ENCODE peak calls at places on chromosomes 16 and 17, in six cellular contexts. L is hippocampal formation; H is T-cell; Q is NCI-H1436 treated with DMSO at 0.1 percent for 48 hours; S is stimulated activated CD4-positive, alpha-beta T cell treated with anti-CD3 and anti-CD28 coated beads, TNF-alpha, amount 100 ng/mL, for 24 hours; O is hepatocyte. K is an unnamed sample.

GRCh38 chr17:47924785-47925676 is 16.3 kb upstream of the PNPO start:
- DNase-seq in S (no peak), L (no peak), H (no peak), Q (no peak), O (no peak), K (no peak)

GRCh38 chr17:82305727-82306300 is 11.6 kb downstream of the CD7 start:
- DNase-seq in L (no peak), Q (no peak), S (no peak), O (no peak), H (no peak), K (no peak)

GRCh38 chr17:46764709-46765401 is 53.6 kb downstream of the WNT3 start:
- DNase-seq in O (no peak), Q (no peak), L (no peak), S (no peak), H (no peak), K (peak)

GRCh38 chr17:32516940-32517711 is 30.3 kb downstream of the CDK5R1 start:
- DNase-seq in S (no peak), Q (no peak), H (no peak), L (no peak), O (no peak), K (no peak)

GRCh38 chr17:51120357-51120738 is 320 bp downstream of the SPAG9 start:
- DNase-seq in Q (no peak), O (no peak), H (peak), S (no peak), L (no peak), K (no peak)

GRCh38 chr17:81323411-81323868 is 28.3 kb upstream of the SLC38A10 start:
- DNase-seq in S (no peak), Q (no peak), H (no peak), O (no peak), L (no peak), K (no peak)

GRCh38 chr17:74148446-74148845 is 55.0 kb upstream of the RPL38 start:
- DNase-seq in L (no peak), Q (no peak), O (no peak), H (no peak), S (no peak), K (no peak)

GRCh38 chr16:53529529-53529928 is 26.5 kb upstream of the AKTIP start:
- DNase-seq in Q (no peak), H (no peak), S (no peak), O (no peak), L (no peak), K (no peak)

GRCh38 chr16:80084614-80085013 is 456.2 kb upstream of the DYNLRB2 start:
- DNase-seq in H (no peak), L (peak), S (no peak), Q (no peak), O (peak), K (peak)

GRCh38 chr17:59763861-59764260 is 56.4 kb downstream of the VMP1 start:
- DNase-seq in S (no peak), Q (no peak), L (no peak), O (no peak), H (no peak), K (peak)

GRCh38 chr16:27720731-27721547 is 171.0 kb downstream of the KATNIP start:
- DNase-seq in O (no peak), L (peak), H (no peak), S (no peak), Q (no peak), K (no peak)

GRCh38 chr17:8862213-8863056 is 5.0 kb downstream of the PIK3R6 start:
- DNase-seq in Q (no peak), O (no peak), L (no peak), H (no peak), S (no peak), K (no peak)

GRCh38 chr16:68737046-68737729 is at the start of gene CDH1:
- DNase-seq in S (no peak), O (peak), L (no peak), Q (peak), H (peak), K (no peak)

GRCh38 chr16:11142951-11143740 is 112.9 kb downstream of the SOCS1 start:
- DNase-seq in S (no peak), H (no peak), O (no peak), Q (no peak), L (no peak), K (no peak)

GRCh38 chr17:69710926-69711325 is 296.4 kb downstream of the MAP2K6 start:
- DNase-seq in S (no peak), H (no peak), Q (no peak), O (peak), L (no peak), K (no peak)

GRCh38 chr17:27532269-27533067 is 76.2 kb downstream of the KSR1 start:
- DNase-seq in S (no peak), O (peak), H (no peak), Q (no peak), L (peak), K (no peak)

GRCh38 chr17:491086-492014 is 138.7 kb upstream of the RPH3AL start:
- DNase-seq in O (peak), L (no peak), H (peak), Q (no peak), S (no peak), K (peak)

GRCh38 chr16:10219742-10220141 is 37.5 kb upstream of the GRIN2A start:
- DNase-seq in L (no peak), Q (no peak), O (no peak), S (no peak), H (no peak), K (no peak)

GRCh38 chr16:57688987-57689771 is 5.4 kb upstream of the DRC7 start:
- DNase-seq in L (no peak), O (no peak), Q (no peak), S (no peak), H (no peak), K (no peak)